ENCODE peak calls at places on chromosome 15, in seven cellular contexts. One of them, this sample, is unnamed.

GRCh38 chr15:55552926-55553325 is 35.2 kb downstream of the PYGO1 start:
- DNase-seq in tibial artery: no peak
- DNase-seq in ovary: no peak
- DNase-seq in K562: no peak
- DNase-seq in stomach: no peak
- DNase-seq in neural progenitor cell: peak; percentile 43
- DNase-seq in Caco-2: no peak
- DNase-seq in this sample: no peak

GRCh38 chr15:79082363-79083070 is 8.1 kb downstream of the RASGRF1 start:
- DNase-seq in tibial artery: peak; percentile 12
- DNase-seq in ovary: no peak
- DNase-seq in neural progenitor cell: no peak
- DNase-seq in K562: no peak
- DNase-seq in Caco-2: no peak
- DNase-seq in stomach: no peak
- DNase-seq in this sample: no peak

GRCh38 chr15:22956257-22956979 is 23.8 kb downstream of the CYFIP1 start:
- DNase-seq in Caco-2: no peak
- DNase-seq in stomach: no peak
- DNase-seq in neural progenitor cell: peak; percentile 25
- DNase-seq in tibial artery: peak; percentile 83
- DNase-seq in ovary: no peak
- DNase-seq in K562: no peak
- DNase-seq in this sample: no peak

GRCh38 chr15:51736646-51737537 is 563 bp downstream of the LYSMD2 start:
- DNase-seq in tibial artery: peak; percentile 73
- DNase-seq in ovary: peak; percentile 29
- DNase-seq in neural progenitor cell: peak; percentile 55
- DNase-seq in K562: peak; percentile 72
- DNase-seq in stomach: peak; percentile 53
- DNase-seq in Caco-2: peak; percentile 27
- DNase-seq in this sample: peak; percentile 72

GRCh38 chr15:43253431-43254403 is 13.0 kb downstream of the TGM5 start:
- DNase-seq in neural progenitor cell: no peak
- DNase-seq in stomach: peak; percentile 56
- DNase-seq in ovary: no peak
- DNase-seq in K562: no peak
- DNase-seq in Caco-2: no peak
- DNase-seq in tibial artery: no peak
- DNase-seq in this sample: peak; percentile 47

GRCh38 chr15:84725001-84725491 is 9.1 kb upstream of the SEC11A start:
- DNase-seq in stomach: no peak
- DNase-seq in neural progenitor cell: no peak
- DNase-seq in K562: peak; percentile 39
- DNase-seq in ovary: no peak
- DNase-seq in tibial artery: no peak
- DNase-seq in Caco-2: no peak
- DNase-seq in this sample: peak; percentile 29

GRCh38 chr15:54839379-54839778 is 357.4 kb downstream of the RSL24D1 start:
- DNase-seq in K562: no peak
- DNase-seq in tibial artery: no peak
- DNase-seq in stomach: no peak
- DNase-seq in neural progenitor cell: no peak
- DNase-seq in ovary: no peak
- DNase-seq in Caco-2: no peak
- DNase-seq in this sample: no peak

GRCh38 chr15:34366271-34367043 is 539 bp downstream of the LPCAT4 start:
- DNase-seq in stomach: peak; percentile 74
- DNase-seq in ovary: peak; percentile 75
- DNase-seq in Caco-2: peak; percentile 74
- DNase-seq in neural progenitor cell: peak; percentile 81
- DNase-seq in tibial artery: peak; percentile 76
- DNase-seq in K562: peak; percentile 84
- DNase-seq in this sample: peak; percentile 55

GRCh38 chr15:62857411-62857853 is 185.1 kb upstream of the TPM1 start:
- DNase-seq in Caco-2: no peak
- DNase-seq in neural progenitor cell: no peak
- DNase-seq in K562: no peak
- DNase-seq in tibial artery: no peak
- DNase-seq in stomach: no peak
- DNase-seq in ovary: no peak
- DNase-seq in this sample: no peak

GRCh38 chr15:89026167-89026566 is 62.1 kb upstream of the ABHD2 start:
- DNase-seq in Caco-2: no peak
- DNase-seq in neural progenitor cell: no peak
- DNase-seq in stomach: no peak
- DNase-seq in K562: no peak
- DNase-seq in ovary: no peak
- DNase-seq in tibial artery: no peak
- DNase-seq in this sample: no peak

GRCh38 chr15:56832125-56832524 is 86.3 kb upstream of the TCF12 start:
- DNase-seq in stomach: peak; percentile 76
- DNase-seq in neural progenitor cell: no peak
- DNase-seq in ovary: no peak
- DNase-seq in tibial artery: peak; percentile 86
- DNase-seq in Caco-2: no peak
- DNase-seq in K562: no peak
- DNase-seq in this sample: no peak

GRCh38 chr15:31510003-31510402 is 183.4 kb downstream of the KLF13 start:
- DNase-seq in K562: no peak
- DNase-seq in stomach: no peak
- DNase-seq in tibial artery: no peak
- DNase-seq in ovary: no peak
- DNase-seq in Caco-2: no peak
- DNase-seq in neural progenitor cell: no peak
- DNase-seq in this sample: no peak

GRCh38 chr15:31037731-31038477 is 46.5 kb upstream of the MTMR10 start:
- DNase-seq in ovary: no peak
- DNase-seq in stomach: no peak
- DNase-seq in neural progenitor cell: no peak
- DNase-seq in K562: no peak
- DNase-seq in Caco-2: no peak
- DNase-seq in tibial artery: no peak
- DNase-seq in this sample: no peak

DNA sequence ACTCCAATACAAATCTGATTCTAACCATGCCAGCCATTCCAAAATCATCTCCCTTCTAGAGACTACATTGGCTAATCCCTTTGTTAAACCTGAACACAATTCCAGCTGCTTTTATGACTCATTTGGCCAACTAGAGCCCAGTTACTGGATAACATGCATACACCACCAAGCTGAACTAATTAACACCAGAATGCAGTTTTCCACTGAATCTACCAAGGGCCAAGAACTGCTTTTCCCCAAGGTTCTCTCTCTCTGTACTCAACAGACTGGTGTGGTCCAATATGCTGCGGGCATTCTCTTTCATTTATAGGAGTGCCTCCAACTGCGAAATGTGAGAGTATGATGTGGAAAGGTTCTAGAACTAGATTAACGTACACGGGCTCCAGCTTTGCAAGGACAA is 1.5 kb downstream of the CHSY1 start:
- DNase-seq in stomach: no peak
- DNase-seq in Caco-2: no peak
- DNase-seq in ovary: no peak
- DNase-seq in K562: no peak
- DNase-seq in tibial artery: no peak
- DNase-seq in neural progenitor cell: peak; percentile 18
- DNase-seq in this sample: no peak
- TF ChIP-seq CTCF in stomach: no peak
- TF ChIP-seq CTCF in Caco-2: no peak
- TF ChIP-seq CTCF in ovary: no peak
- TF ChIP-seq CTCF in K562: no peak
- TF ChIP-seq CTCF in tibial artery: no peak
- TF ChIP-seq CTCF in neural progenitor cell: no peak
- TF ChIP-seq CTCF in this sample: no peak

GRCh38 chr15:66707310-66708160 is 5.5 kb downstream of the SMAD6 start:
- DNase-seq in neural progenitor cell: peak; percentile 88
- DNase-seq in ovary: peak; percentile 51
- DNase-seq in Caco-2: peak; percentile 14
- DNase-seq in tibial artery: peak; percentile 81
- DNase-seq in stomach: peak; percentile 62
- DNase-seq in K562: no peak
- DNase-seq in this sample: no peak
- H3K4me3 ChIP-seq in neural progenitor cell: peak overlapping the region; percentile 16
- H3K4me3 ChIP-seq in ovary: peak overlapping the region; percentile 15
- H3K4me3 ChIP-seq in Caco-2: no peak overlapping the region
- H3K4me3 ChIP-seq in tibial artery: peak overlapping the region; percentile 84
- H3K4me3 ChIP-seq in stomach: peak overlapping the region; percentile 4
- H3K4me3 ChIP-seq in K562: no peak overlapping the region
- H3K4me3 ChIP-seq in this sample: no peak overlapping the region

GRCh38 chr15:25372298-25372697 is 66.5 kb downstream of the UBE3A start:
- DNase-seq in neural progenitor cell: no peak
- DNase-seq in K562: no peak
- DNase-seq in stomach: no peak
- DNase-seq in ovary: no peak
- DNase-seq in tibial artery: no peak
- DNase-seq in Caco-2: no peak
- DNase-seq in this sample: no peak

GRCh38 chr15:25366058-25366457 is 72.8 kb downstream of the UBE3A start:
- DNase-seq in ovary: no peak
- DNase-seq in K562: no peak
- DNase-seq in tibial artery: no peak
- DNase-seq in stomach: no peak
- DNase-seq in Caco-2: no peak
- DNase-seq in neural progenitor cell: no peak
- DNase-seq in this sample: no peak

GRCh38 chr15:25374143-25374542 is 64.7 kb downstream of the UBE3A start:
- DNase-seq in ovary: no peak
- DNase-seq in Caco-2: no peak
- DNase-seq in K562: no peak
- DNase-seq in tibial artery: no peak
- DNase-seq in stomach: no peak
- DNase-seq in neural progenitor cell: peak; percentile 4
- DNase-seq in this sample: no peak

GRCh38 chr15:25368855-25369254 is 70.0 kb downstream of the UBE3A start:
- DNase-seq in neural progenitor cell: no peak
- DNase-seq in stomach: no peak
- DNase-seq in tibial artery: no peak
- DNase-seq in K562: no peak
- DNase-seq in Caco-2: no peak
- DNase-seq in ovary: no peak
- DNase-seq in this sample: no peak
- H3K36me3 ChIP-seq in neural progenitor cell: peaks cover 10% of the 10 kb centered on the region
- H3K36me3 ChIP-seq in stomach: peaks cover 9% of the 10 kb centered on the region
- H3K36me3 ChIP-seq in tibial artery: peaks cover 25% of the 10 kb centered on the region
- H3K36me3 ChIP-seq in K562: peaks cover 63% of the 10 kb centered on the region
- H3K36me3 ChIP-seq in Caco-2: no peaks in the 10 kb centered on the region
- H3K36me3 ChIP-seq in ovary: no peaks in the 10 kb centered on the region
- H3K36me3 ChIP-seq in this sample: peaks cover 6% of the 10 kb centered on the region

DNA sequence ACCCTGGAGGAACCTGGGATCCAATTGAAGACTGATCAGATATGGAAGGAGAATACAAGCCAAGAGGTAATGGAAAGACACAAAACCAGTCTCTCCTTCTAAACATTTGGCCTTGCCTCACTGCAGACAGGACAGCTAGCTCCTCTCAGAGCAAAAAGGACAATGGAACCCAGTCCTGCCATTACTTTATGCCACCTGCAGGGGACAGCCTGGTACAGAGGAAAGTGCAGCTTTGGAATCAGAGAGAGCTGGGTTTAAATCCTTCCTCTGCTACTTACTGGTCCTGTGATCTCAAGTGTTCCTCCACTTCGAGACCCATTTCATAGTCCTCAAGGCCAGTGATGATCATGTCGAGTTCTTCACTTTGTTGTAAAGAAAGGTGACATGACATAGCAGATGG is 159.4 kb upstream of the SMAD3 start:
- DNase-seq in neural progenitor cell: peak; percentile 19
- DNase-seq in stomach: no peak
- DNase-seq in K562: no peak
- DNase-seq in Caco-2: no peak
- DNase-seq in ovary: no peak
- DNase-seq in tibial artery: no peak
- DNase-seq in this sample: no peak
- TF ChIP-seq CTCF in neural progenitor cell: peak; percentile 43
- TF ChIP-seq CTCF in stomach: no peak
- TF ChIP-seq CTCF in K562: peak; percentile 49
- TF ChIP-seq CTCF in Caco-2: no peak
- TF ChIP-seq CTCF in ovary: no peak
- TF ChIP-seq CTCF in tibial artery: no peak
- TF ChIP-seq CTCF in this sample: no peak

GRCh38 chr15:59244337-59244736 is 37.7 kb downstream of the LDHAL6B start:
- DNase-seq in neural progenitor cell: no peak
- DNase-seq in stomach: no peak
- DNase-seq in K562: no peak
- DNase-seq in Caco-2: no peak
- DNase-seq in tibial artery: no peak
- DNase-seq in ovary: no peak
- DNase-seq in this sample: peak; percentile 23
- H3K4me3 ChIP-seq in neural progenitor cell: no peak overlapping the region
- H3K4me3 ChIP-seq in stomach: no peak overlapping the region
- H3K4me3 ChIP-seq in K562: no peak overlapping the region
- H3K4me3 ChIP-seq in Caco-2: no peak overlapping the region
- H3K4me3 ChIP-seq in tibial artery: no peak overlapping the region
- H3K4me3 ChIP-seq in ovary: no peak overlapping the region
- H3K4me3 ChIP-seq in this sample: no peak overlapping the region

GRCh38 chr15:63872759-63873510 is 39.2 kb upstream of the HERC1 start:
- DNase-seq in ovary: no peak
- DNase-seq in tibial artery: no peak
- DNase-seq in stomach: no peak
- DNase-seq in neural progenitor cell: no peak
- DNase-seq in Caco-2: no peak
- DNase-seq in K562: no peak
- DNase-seq in this sample: no peak
- H3K36me3 ChIP-seq in ovary: no peaks in the 10 kb centered on the region
- H3K36me3 ChIP-seq in tibial artery: no peaks in the 10 kb centered on the region
- H3K36me3 ChIP-seq in stomach: no peaks in the 10 kb centered on the region
- H3K36me3 ChIP-seq in neural progenitor cell: no peaks in the 10 kb centered on the region
- H3K36me3 ChIP-seq in Caco-2: no peaks in the 10 kb centered on the region
- H3K36me3 ChIP-seq in K562: no peaks in the 10 kb centered on the region
- H3K36me3 ChIP-seq in this sample: no peaks in the 10 kb centered on the region

GRCh38 chr15:29688981-29689723 is 133.1 kb downstream of the TJP1 start:
- DNase-seq in ovary: no peak
- DNase-seq in K562: no peak
- DNase-seq in tibial artery: peak; percentile 59
- DNase-seq in Caco-2: no peak
- DNase-seq in neural progenitor cell: no peak
- DNase-seq in stomach: no peak
- DNase-seq in this sample: no peak
- TF ChIP-seq CTCF in ovary: no peak
- TF ChIP-seq CTCF in K562: no peak
- TF ChIP-seq CTCF in tibial artery: no peak
- TF ChIP-seq CTCF in Caco-2: no peak
- TF ChIP-seq CTCF in neural progenitor cell: no peak
- TF ChIP-seq CTCF in stomach: no peak
- TF ChIP-seq CTCF in this sample: no peak

DNA sequence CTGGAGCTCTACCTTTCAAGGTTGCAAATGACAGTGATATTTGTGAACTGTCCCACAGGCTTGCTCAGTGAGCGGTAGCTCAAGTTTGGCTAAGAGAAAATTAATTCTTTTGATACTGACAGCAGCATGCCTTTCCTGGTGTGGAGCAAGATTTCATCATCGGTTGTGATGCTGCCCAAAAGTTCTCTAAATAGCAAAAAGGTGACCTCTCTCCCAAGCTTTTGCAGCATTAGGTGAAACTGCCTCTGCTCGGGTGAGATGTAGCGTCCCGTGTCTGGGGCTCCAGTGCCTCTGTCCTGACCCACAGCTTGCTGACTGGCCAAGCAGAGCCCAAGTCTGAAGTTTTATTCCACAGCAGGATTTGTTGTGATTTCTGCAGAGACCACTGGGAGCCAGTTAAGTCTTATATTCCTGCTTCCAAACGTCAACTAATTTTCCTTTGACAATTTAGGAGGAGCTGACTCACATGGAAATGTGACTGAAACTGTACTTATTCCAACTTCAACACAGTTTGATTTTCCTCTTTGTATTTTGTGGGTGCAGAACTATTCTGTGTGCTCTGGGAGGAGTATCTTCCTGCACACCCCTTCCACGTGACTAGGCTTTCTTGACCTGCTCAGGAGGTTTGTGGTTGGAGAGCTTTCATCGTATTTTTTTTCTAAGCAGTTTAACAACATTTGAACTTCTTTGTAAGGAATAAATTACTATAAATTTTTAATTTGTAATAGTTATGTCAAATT is 5.9 kb downstream of the SYNM start:
- DNase-seq in tibial artery: peak; percentile 77
- DNase-seq in neural progenitor cell: no peak
- DNase-seq in Caco-2: no peak
- DNase-seq in stomach: no peak
- DNase-seq in ovary: no peak
- DNase-seq in K562: no peak
- DNase-seq in this sample: no peak
- H3K4me3 ChIP-seq in tibial artery: peak overlapping the region; percentile 92
- H3K4me3 ChIP-seq in neural progenitor cell: no peak overlapping the region
- H3K4me3 ChIP-seq in Caco-2: no peak overlapping the region
- H3K4me3 ChIP-seq in stomach: peak overlapping the region; percentile 66
- H3K4me3 ChIP-seq in ovary: no peak overlapping the region
- H3K4me3 ChIP-seq in K562: no peak overlapping the region
- H3K4me3 ChIP-seq in this sample: no peak overlapping the region

This sample was measured in GM06990.